ENCODE peak calls at places on chromosomes 13 and 19, in eight cellular contexts. E is germinal center, S is Kasumi-1, J is Peyer's patch, H is Calu3, M is thyroid gland, R is HCT116, L is osteocyte. P is an unnamed sample.

GRCh38 chr19:37931941-37932655 is 25.1 kb downstream of the SIPA1L3 start:
- DNase-seq in E (peak), S (peak), J (peak), H (peak), M (peak), R (peak), L (no peak), P (peak)

GRCh38 chr19:27974082-27974513 is 1238.9 kb downstream of the UQCRFS1 start:
- DNase-seq in E (no peak), S (peak), J (no peak), H (peak), M (no peak), R (no peak), L (no peak), P (no peak)

GRCh38 chr19:4521170-4521887 is 3.0 kb upstream of the PLIN4 start:
- DNase-seq in E (no peak), S (no peak), J (no peak), H (no peak), M (no peak), R (no peak), L (no peak), P (no peak)

GRCh38 chr19:4687396-4687795 is 17.3 kb upstream of the MYDGF start:
- DNase-seq in E (no peak), S (no peak), J (no peak), H (no peak), M (no peak), R (no peak), L (no peak), P (no peak)

GRCh38 chr19:13044160-13044853 is 49.0 kb downstream of the NFIX start:
- DNase-seq in E (no peak), S (no peak), J (no peak), H (no peak), M (no peak), R (no peak), L (no peak), P (peak)

GRCh38 chr13:105213512-105213911 is 1322.0 kb downstream of the EFNB2 start:
- DNase-seq in E (no peak), S (no peak), J (no peak), H (no peak), M (no peak), R (no peak), L (no peak), P (no peak)

GRCh38 chr13:98416408-98416807 is 160.5 kb downstream of the STK24 start:
- DNase-seq in E (no peak), S (no peak), J (no peak), H (peak), M (peak), R (no peak), L (no peak), P (peak)

GRCh38 chr13:104779311-104779710 is 1713.1 kb upstream of the SLC10A2 start:
- DNase-seq in E (no peak), S (no peak), J (no peak), H (no peak), M (no peak), R (no peak), L (no peak), P (no peak)

P was measured in DMS79 treated with DMSO at 0.1 percent for 48 hours.